ENCODE peak calls at places on chromosome 13, in seven cellular contexts. R is A549, J is K562, L is SK-N-SH, A is GM12878, B is HepG2, O is H1. Q is an unnamed sample.

GRCh38 chr13:96216543-96216942 is 126.6 kb downstream of the HS6ST3 start:
- DNase-seq in O (no peak), A (no peak), L (no peak), J (no peak), B (no peak), R (no peak), Q (no peak)

GRCh38 chr13:99565478-99566124 is 64.3 kb downstream of the TM9SF2 start:
- DNase-seq in R (no peak), B (no peak), L (no peak), J (no peak), O (no peak), A (no peak), Q (peak)

GRCh38 chr13:88751994-88752393 is 1080.8 kb downstream of the SLITRK5 start:
- DNase-seq in R (no peak), B (no peak), O (no peak), J (no peak), L (no peak), A (no peak), Q (no peak)

GRCh38 chr13:99709134-99709533 is 207.9 kb downstream of the TM9SF2 start:
- DNase-seq in B (no peak), J (no peak), L (no peak), R (no peak), A (no peak), O (no peak), Q (no peak)

GRCh38 chr13:95596701-95597100 is 44.2 kb downstream of the CLDN10 start:
- DNase-seq in R (no peak), A (no peak), J (no peak), L (no peak), B (no peak), O (no peak), Q (no peak)

GRCh38 chr13:29730253-29730652 is 120.2 kb downstream of the UBL3 start:
- DNase-seq in A (no peak), R (no peak), J (peak), L (no peak), B (no peak), O (no peak), Q (no peak)

GRCh38 chr13:29888306-29888705 is 37.9 kb upstream of the UBL3 start:
- DNase-seq in A (no peak), B (no peak), J (no peak), R (no peak), L (no peak), O (no peak), Q (peak)

GRCh38 chr13:59424661-59425060 is 739.1 kb downstream of the DIAPH3 start:
- DNase-seq in J (no peak), L (no peak), O (no peak), B (no peak), R (no peak), A (no peak), Q (peak)

GRCh38 chr13:28429685-28430290 is 65.1 kb downstream of the FLT1 start:
- DNase-seq in R (no peak), B (no peak), O (peak), L (no peak), J (no peak), A (peak), Q (peak)

GRCh38 chr13:51806571-51806970 is 2.6 kb upstream of the DHRS12 start:
- DNase-seq in O (no peak), J (no peak), R (no peak), L (no peak), A (no peak), B (no peak), Q (peak)

GRCh38 chr13:80334582-80335260 is 6.2 kb downstream of the SPRY2 start:
- DNase-seq in B (no peak), A (no peak), R (no peak), L (no peak), J (no peak), O (no peak), Q (peak)

GRCh38 chr13:59842507-59842906 is 321.2 kb downstream of the DIAPH3 start:
- DNase-seq in A (no peak), R (no peak), B (no peak), L (no peak), J (no peak), O (no peak), Q (peak)

GRCh38 chr13:31261241-31261640 is 61.5 kb downstream of the B3GLCT start:
- DNase-seq in A (no peak), B (no peak), J (no peak), O (no peak), L (no peak), R (no peak), Q (no peak)

GRCh38 chr13:22298530-22298929 is 627.7 kb downstream of the FGF9 start:
- DNase-seq in B (no peak), L (no peak), O (no peak), R (no peak), A (no peak), J (no peak), Q (no peak)

DNA sequence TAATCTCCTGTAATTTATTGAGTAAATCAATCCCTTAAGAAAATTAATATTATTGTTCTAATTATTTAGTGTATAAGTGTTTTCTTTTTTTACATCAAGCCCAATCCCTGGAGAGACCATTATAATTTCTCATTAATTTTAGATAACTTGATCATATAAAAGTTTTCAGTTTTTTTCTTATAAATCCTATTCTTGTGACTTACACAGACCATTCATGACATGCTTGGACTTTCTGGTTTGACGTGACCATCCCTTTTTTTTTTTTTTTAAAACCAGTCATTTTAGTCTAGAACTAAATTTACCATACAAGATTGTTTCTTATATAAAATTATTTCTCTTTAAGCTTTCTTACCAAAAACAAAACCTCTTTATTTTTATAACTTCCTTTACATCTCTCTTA is 5.4 kb upstream of the MTRF1 start:
- DNase-seq in B (no peak), A (no peak), O (no peak), L (no peak), R (no peak), J (no peak), Q (peak)
- TF ChIP-seq RFX5 in B (no peak), A (no peak), O (no peak), L (no peak), R (no peak), J (no peak), Q (no peak)

GRCh38 chr13:46295531-46296464 is 84.1 kb downstream of the LRRC63 start:
- DNase-seq in L (no peak), O (no peak), J (no peak), R (no peak), A (peak), B (no peak), Q (peak)

GRCh38 chr13:46297338-46297737 is 85.6 kb downstream of the LRRC63 start:
- DNase-seq in B (no peak), L (no peak), J (no peak), A (no peak), R (no peak), O (no peak), Q (peak)

GRCh38 chr13:46296465-46296822 is 84.7 kb downstream of the LRRC63 start:
- DNase-seq in J (no peak), R (no peak), O (no peak), A (no peak), L (no peak), B (no peak), Q (no peak)

DNA sequence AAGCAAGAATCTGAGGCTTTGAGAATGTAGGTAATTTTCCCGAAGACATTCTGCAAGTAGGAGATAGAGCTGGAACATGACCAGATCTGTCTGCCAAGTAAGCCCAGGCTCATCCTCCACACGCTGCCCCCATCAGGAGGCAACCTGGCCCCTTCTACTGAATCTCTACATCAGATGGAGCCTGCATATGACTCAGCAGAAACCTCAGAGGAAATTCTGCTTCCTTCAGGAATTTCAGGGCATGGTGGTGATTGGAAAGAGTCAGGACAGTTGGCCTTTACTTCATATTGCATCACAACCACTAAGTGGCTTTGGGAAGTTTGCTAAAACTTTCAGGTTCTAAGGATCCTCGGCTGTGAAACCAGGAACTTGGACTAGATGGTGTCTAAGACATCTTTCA is 85.2 kb downstream of the LRRC63 start:
- DNase-seq in J (peak), B (no peak), L (no peak), O (no peak), R (no peak), A (no peak), Q (peak)
- H3K4me2 ChIP-seq in J (peak), B (no peak), L (peak), O (no peak), R (no peak), A (no peak), Q (no peak)

DNA sequence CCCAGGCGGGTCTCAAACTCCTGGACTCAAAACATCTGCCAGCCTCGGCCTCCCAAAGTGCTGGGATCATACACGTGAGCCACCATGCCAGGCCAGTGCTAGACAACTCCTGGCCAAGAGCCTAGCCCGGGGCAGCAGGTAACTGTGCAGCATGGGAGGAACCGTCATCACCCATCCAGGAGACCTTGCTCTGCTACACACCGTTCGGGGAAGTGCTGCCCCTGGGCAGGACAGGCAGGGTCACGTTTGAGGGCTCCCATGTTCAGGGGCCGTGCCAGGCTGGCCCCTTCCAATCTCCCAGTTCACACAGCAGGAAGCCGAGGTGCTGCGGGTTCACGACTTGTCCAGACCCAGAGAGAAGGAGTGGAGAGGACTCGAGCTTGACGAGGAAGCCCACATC is 35.1 kb downstream of the NAXD start:
- DNase-seq in O (no peak), J (no peak), B (no peak), R (no peak), A (no peak), L (no peak), Q (no peak)
- TF ChIP-seq RFX5 in O (no peak), J (no peak), B (no peak), R (no peak), A (no peak), L (no peak), Q (no peak)

DNA sequence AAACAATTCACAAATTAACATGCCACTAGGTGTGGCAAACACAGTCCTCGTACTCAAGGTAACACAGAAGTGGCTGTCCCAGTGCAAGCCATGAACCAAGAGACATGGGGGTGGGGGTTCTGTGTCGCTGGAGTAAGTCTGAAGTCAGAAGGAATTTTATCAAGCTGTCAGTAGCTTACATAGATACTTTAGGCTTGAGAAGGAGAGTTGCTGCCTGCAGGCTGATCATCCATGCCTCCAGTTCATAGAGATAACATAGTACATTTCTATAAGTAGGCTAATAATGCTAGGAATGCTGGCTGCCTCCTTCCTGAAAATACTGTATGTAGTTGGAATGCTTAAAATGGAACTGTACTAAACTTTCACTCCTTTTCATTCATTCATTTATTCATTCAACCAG is 70.2 kb downstream of the CAB39L start:
- DNase-seq in O (no peak), A (no peak), B (peak), L (no peak), J (no peak), R (no peak), Q (peak)
- H3K4me2 ChIP-seq in O (no peak), A (no peak), B (no peak), L (peak), J (no peak), R (no peak), Q (peak)

GRCh38 chr13:26459276-26460131 is 98.0 kb upstream of the WASF3 start:
- DNase-seq in L (no peak), R (no peak), J (no peak), O (no peak), B (no peak), A (no peak), Q (no peak)

GRCh38 chr13:26463848-26464247 is 93.6 kb upstream of the WASF3 start:
- DNase-seq in L (no peak), B (no peak), A (no peak), R (no peak), O (no peak), J (no peak), Q (no peak)

GRCh38 chr13:26457212-26457611 is 100.3 kb upstream of the WASF3 start:
- DNase-seq in B (no peak), J (no peak), O (no peak), A (no peak), R (no peak), L (no peak), Q (no peak)

GRCh38 chr13:26458196-26458734 is 99.2 kb upstream of the WASF3 start:
- DNase-seq in J (no peak), L (no peak), A (no peak), B (no peak), R (no peak), O (no peak), Q (no peak)

DNA sequence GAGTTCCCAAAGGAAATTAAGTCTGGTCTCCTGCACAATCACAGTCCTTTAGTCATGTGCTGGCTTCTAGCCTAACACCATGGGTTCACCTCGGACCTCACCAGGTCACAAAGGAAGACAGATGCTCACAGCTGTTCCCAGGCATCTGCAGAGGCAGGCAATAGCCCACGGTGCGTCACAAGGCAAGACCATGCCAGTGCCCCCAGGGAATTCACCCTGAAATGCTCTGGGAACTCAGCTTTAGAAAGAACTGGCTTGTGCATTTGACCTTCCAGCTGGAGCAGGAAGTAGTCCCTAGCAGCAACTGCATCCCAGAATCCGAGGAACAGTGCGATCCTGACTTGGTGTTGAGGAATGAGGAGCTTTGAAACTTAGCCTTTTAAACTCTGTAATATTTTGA is 96.8 kb upstream of the WASF3 start:
- DNase-seq in O (no peak), J (no peak), R (no peak), L (no peak), B (no peak), A (no peak), Q (peak)
- TF ChIP-seq RFX5 in O (no peak), J (no peak), R (no peak), L (no peak), B (no peak), A (no peak), Q (no peak)

GRCh38 chr13:44142540-44142867 is 231.1 kb upstream of the SERP2 start:
- DNase-seq in L (peak), R (peak), J (no peak), B (no peak), O (no peak), A (no peak), Q (no peak)

GRCh38 chr13:44140146-44140545 is 233.5 kb upstream of the SERP2 start:
- DNase-seq in L (no peak), A (no peak), B (peak), R (no peak), J (no peak), O (no peak), Q (no peak)

GRCh38 chr13:44141213-44141724 is 232.4 kb upstream of the SERP2 start:
- DNase-seq in O (no peak), B (no peak), J (no peak), R (no peak), L (no peak), A (no peak), Q (no peak)

GRCh38 chr13:44142911-44143665 is 230.5 kb upstream of the SERP2 start:
- DNase-seq in A (no peak), J (peak), B (no peak), L (no peak), R (peak), O (no peak), Q (peak)

GRCh38 chr13:44141725-44142539 is 231.7 kb upstream of the SERP2 start:
- DNase-seq in R (peak), A (peak), B (peak), J (peak), L (peak), O (peak), Q (peak)
- H3K4me2 ChIP-seq in R (peak), A (peak), B (peak), J (peak), L (peak), O (peak), Q (peak)

DNA sequence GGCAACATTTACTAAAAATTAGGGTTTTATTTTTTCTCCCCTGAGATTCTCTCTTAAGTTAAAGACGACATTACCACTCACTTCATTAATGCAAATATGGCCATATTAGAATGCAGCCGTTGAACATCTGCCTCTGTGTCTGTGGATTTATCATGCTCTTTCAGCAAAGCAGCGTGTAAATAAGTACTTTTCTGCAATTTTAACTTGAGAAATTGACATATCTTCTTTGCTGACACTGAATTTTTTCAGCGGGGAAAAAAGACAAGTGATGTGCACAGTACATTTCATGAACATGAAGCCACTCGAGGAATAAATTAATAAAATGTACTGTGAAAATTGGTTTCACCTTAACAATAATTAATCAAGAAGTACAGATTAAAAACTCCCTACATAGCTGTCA is 406.4 kb downstream of the ITGBL1 start:
- DNase-seq in L (no peak), B (no peak), O (no peak), R (no peak), A (no peak), J (no peak), Q (no peak)
- TF ChIP-seq RFX5 in L (no peak), B (no peak), O (no peak), R (no peak), A (no peak), J (no peak), Q (no peak)

GRCh38 chr13:109256866-109257760 is 529.3 kb downstream of the IRS2 start:
- DNase-seq in L (no peak), J (no peak), A (no peak), B (peak), R (peak), O (no peak), Q (peak)
- H3K4me2 ChIP-seq in L (no peak), J (no peak), A (no peak), B (no peak), R (peak), O (no peak), Q (peak)

GRCh38 chr13:47117268-47117667 is 220.4 kb upstream of the HTR2A start:
- DNase-seq in B (no peak), L (no peak), A (no peak), R (no peak), J (peak), O (no peak), Q (peak)
- TF ChIP-seq RFX5 in B (no peak), L (no peak), A (no peak), R (no peak), J (no peak), O (no peak), Q (no peak)

DNA sequence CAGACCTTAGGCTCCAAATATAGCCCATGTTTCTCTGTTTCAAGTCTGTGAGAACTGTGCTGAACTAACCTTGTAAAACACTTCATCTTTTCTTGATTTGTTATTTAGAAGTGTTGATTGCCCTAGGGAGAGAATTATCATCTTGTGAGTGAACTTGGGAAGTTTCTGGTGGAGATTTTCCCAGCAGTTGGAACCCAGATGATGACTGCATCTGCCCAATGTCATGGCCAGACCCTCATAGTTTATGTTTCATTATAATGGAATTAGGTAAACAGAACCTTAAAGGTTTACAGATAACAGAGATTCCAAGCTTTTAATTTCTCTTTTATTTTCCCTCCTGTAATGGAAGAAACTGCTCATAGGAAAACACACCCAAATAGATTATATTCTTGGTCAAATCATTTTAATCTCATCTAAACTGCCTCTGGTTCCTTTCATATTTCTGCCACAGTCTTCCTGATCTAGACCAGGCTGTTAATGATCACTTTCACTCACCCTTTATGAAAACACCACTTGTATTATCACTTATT is 569.1 kb downstream of the KCTD12 start:
- DNase-seq in R (no peak), L (no peak), J (no peak), O (no peak), B (no peak), A (no peak), Q (peak)
- H3K4me2 ChIP-seq in R (no peak), L (no peak), J (no peak), O (no peak), B (no peak), A (no peak), Q (no peak)